ENCODE peak calls at places on chromosomes 2 and 18, in ten cellular contexts. J is brain microvascular endothelial cell; N is psoas muscle; E is astrocyte; Y is CD8-positive, alpha-beta T cell; T is cardiac fibroblast; I is pancreas; O is foreskin fibroblast; R is fibroblast of pulmonary artery; M is bronchial epithelial cell. W is an unnamed sample.

GRCh38 chr2:172423120-172423519 is 4.3 kb upstream of the ITGA6 start:
- DNase-seq in Y (no peak), J (no peak), E (no peak), O (no peak), I (no peak), R (no peak), T (no peak), N (no peak), M (no peak), W (no peak)

GRCh38 chr18:25223211-25223610 is 128.8 kb downstream of the ZNF521 start:
- DNase-seq in J (no peak), O (no peak), I (no peak), Y (no peak), R (no peak), E (no peak), M (no peak), N (no peak), T (no peak), W (no peak)

GRCh38 chr2:45856391-45857055 is 205.0 kb downstream of the PRKCE start:
- DNase-seq in O (peak; percentile 43), M (no peak), Y (no peak), I (no peak), T (no peak), J (no peak), N (no peak), E (no peak), R (no peak), W (no peak)

GRCh38 chr2:11876889-11877288 is 130.5 kb downstream of the LPIN1 start:
- DNase-seq in J (no peak), I (no peak), E (no peak), M (no peak), R (no peak), N (no peak), T (no peak), Y (no peak), O (no peak), W (no peak)

GRCh38 chr2:152594022-152594712 is 123.1 kb downstream of the PRPF40A start:
- DNase-seq in N (peak; percentile 44), T (no peak), J (no peak), E (no peak), O (no peak), Y (no peak), M (peak; percentile 28), I (no peak), R (no peak), W (no peak)

GRCh38 chr18:3468833-3469232 is 18.9 kb downstream of the TGIF1 start:
- DNase-seq in I (no peak), Y (no peak), N (no peak), E (no peak), R (peak; percentile 68), T (peak; percentile 43), J (no peak), M (no peak), O (no peak), W (no peak)

GRCh38 chr2:68368657-68369339 is 3.7 kb downstream of the PLEK start:
- DNase-seq in N (no peak), R (peak; percentile 60), T (peak; percentile 53), E (peak; percentile 85), M (peak; percentile 88), I (no peak), O (peak; percentile 77), J (peak; percentile 37), Y (no peak), W (peak; percentile 68)

GRCh38 chr2:96802281-96802595 is 13.8 kb upstream of the CNNM3 start:
- DNase-seq in O (no peak), N (no peak), I (no peak), E (no peak), Y (no peak), R (no peak), M (no peak), T (no peak), J (no peak), W (no peak)

GRCh38 chr2:165758276-165758675 is 35.8 kb downstream of the GALNT3 start:
- DNase-seq in O (peak; percentile 2), R (no peak), I (no peak), M (no peak), J (no peak), Y (no peak), T (no peak), N (no peak), E (no peak), W (peak; percentile 21)

GRCh38 chr2:147913701-147914480 is 69.1 kb downstream of the ACVR2A start:
- DNase-seq in N (no peak), E (peak; percentile 14), J (no peak), T (peak; percentile 55), R (peak; percentile 35), M (peak; percentile 44), O (no peak), I (no peak), Y (no peak), W (no peak)

GRCh38 chr2:121095257-121096080 is 189.5 kb downstream of the TFCP2L1 start:
- DNase-seq in I (peak; percentile 89), O (peak; percentile 83), T (peak; percentile 79), E (no peak), M (peak; percentile 59), Y (no peak), R (peak; percentile 76), J (peak; percentile 60), N (peak; percentile 55), W (no peak)

DNA sequence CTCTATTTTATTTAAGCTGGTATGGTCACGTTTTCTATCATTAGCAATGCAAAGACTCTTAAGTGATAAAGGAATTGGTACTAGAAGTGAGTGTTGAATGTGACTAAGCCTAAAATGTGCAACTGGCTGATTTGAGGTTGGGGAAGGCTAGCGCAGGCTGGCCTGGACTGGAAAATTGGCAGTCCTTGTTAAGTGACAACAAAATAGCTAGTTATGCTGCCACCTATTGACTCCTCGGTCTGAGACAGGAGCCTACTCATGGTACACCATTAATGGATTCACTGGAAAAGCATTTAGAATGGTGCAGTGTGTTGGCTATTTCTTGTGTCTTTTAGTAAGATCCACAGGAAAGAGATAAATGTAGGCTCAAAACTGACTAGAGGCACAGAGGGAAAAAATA is 5.7 kb upstream of the WIPF1 start:
- DNase-seq in M (peak; percentile 83), N (no peak), J (peak; percentile 60), R (peak; percentile 73), I (no peak), E (peak; percentile 70), O (peak; percentile 64), T (peak; percentile 80), Y (no peak), W (peak; percentile 2)
- TF ChIP-seq CTCF in M (peak; percentile 64), N (peak; percentile 49), J (peak; percentile 71), R (peak; percentile 66), I (peak; percentile 28), E (peak; percentile 43), O (peak; percentile 30), T (peak; percentile 60), Y (peak; percentile 65), W (peak; percentile 43)

GRCh38 chr2:144834954-144835633 is 315.2 kb upstream of the ZEB2 start:
- DNase-seq in R (peak; percentile 84), E (peak; percentile 73), N (peak; percentile 12), M (peak; percentile 34), J (peak; percentile 86), Y (no peak), T (peak; percentile 78), O (peak; percentile 84), I (no peak), W (no peak)
- H3K4me3 ChIP-seq in R (peak overlapping the region; percentile 12), E (peak overlapping the region; percentile 41), N (no peak overlapping the region), M (no peak overlapping the region), J (peak overlapping the region; percentile 10), Y (no peak overlapping the region), T (peak overlapping the region; percentile 9), O (peak overlapping the region; percentile 11), I (no peak overlapping the region), W (no peak overlapping the region)

DNA sequence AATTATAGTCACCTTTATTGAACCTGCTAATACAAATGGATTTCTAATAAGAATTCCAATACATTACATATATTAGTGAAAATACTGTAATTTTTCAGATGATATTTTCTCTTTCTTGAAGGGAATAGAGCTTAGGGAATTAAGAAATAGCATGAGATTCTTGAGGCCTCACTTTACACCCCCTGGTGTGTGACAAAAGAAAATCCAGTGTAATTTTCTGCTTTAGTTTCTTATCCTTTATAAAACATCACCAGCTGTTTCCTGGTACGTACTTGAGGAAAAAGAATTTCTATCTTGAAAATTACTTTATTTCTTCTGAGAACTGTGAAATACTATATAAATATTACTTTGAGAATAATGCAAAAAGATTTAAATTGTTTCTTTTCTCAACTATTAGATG is 71.6 kb downstream of the CLIP4 start:
- DNase-seq in E (no peak), T (no peak), O (no peak), I (no peak), R (no peak), Y (no peak), J (no peak), N (no peak), M (no peak), W (no peak)
- TF ChIP-seq CTCF in E (no peak), T (no peak), O (no peak), I (no peak), R (no peak), Y (no peak), J (no peak), N (no peak), M (no peak), W (no peak)

DNA sequence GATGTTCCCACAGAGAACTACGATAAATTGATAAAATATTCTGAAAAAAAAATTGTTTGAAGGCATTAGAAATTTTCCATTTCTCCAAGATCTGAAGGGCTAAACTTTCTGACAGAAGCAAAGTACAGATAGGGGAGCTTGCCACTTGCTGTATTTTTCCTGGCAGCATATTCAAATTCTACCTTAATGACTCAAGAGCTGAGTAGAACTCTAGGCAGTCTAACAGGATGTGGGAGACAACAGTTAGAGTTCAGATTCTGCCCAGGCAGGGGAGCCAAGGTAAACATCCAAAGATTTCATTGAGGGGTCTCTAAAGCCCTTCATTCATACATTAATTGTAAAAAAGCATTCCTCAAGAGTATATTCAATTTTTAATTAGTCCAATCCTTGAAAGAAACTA is 46.0 kb upstream of the RIT2 start:
- DNase-seq in Y (no peak), J (peak; percentile 73), M (no peak), E (peak; percentile 89), T (peak; percentile 65), O (peak; percentile 60), R (peak; percentile 70), N (no peak), I (no peak), W (no peak)
- H3K4me3 ChIP-seq in Y (no peak overlapping the region), J (no peak overlapping the region), M (no peak overlapping the region), E (no peak overlapping the region), T (no peak overlapping the region), O (no peak overlapping the region), R (no peak overlapping the region), N (no peak overlapping the region), I (no peak overlapping the region), W (no peak overlapping the region)

GRCh38 chr2:98311771-98312545 is 34.3 kb upstream of the CNGA3 start:
- DNase-seq in N (no peak), M (no peak), I (no peak), O (no peak), J (no peak), Y (no peak), R (no peak), T (no peak), E (no peak), W (no peak)
- TF ChIP-seq CTCF in N (no peak), M (no peak), I (no peak), O (no peak), J (peak; percentile 4), Y (no peak), R (no peak), T (peak; percentile 37), E (no peak), W (no peak)

W was measured in retinal pigment epithelial cell.